ENCODE peak calls at places on chromosome 2, in five cellular contexts. K is SK-N-SH, J is K562, I is HepG2, R is GM12878. F is an unnamed sample.

GRCh38 chr2:145460151-145460550 is 940.2 kb upstream of the ZEB2 start:
- DNase-seq in R (no peak), I (no peak), K (no peak), J (no peak), F (peak)

GRCh38 chr2:180125245-180125962 is 118.3 kb upstream of the CWC22 start:
- DNase-seq in R (peak), J (no peak), I (peak), K (peak), F (peak)

GRCh38 chr2:189082576-189082975 is 97.0 kb downstream of the COL5A2 start:
- DNase-seq in J (no peak), I (no peak), K (peak), R (no peak), F (peak)

GRCh38 chr2:195706161-195706900 is 49.3 kb downstream of the SLC39A10 start:
- DNase-seq in R (no peak), K (no peak), I (no peak), J (no peak), F (peak)

GRCh38 chr2:86037141-86037794 is 68.4 kb downstream of the POLR1A start:
- DNase-seq in I (no peak), K (no peak), R (no peak), J (no peak), F (peak)

GRCh38 chr2:98372121-98372520 is 25.9 kb downstream of the CNGA3 start:
- DNase-seq in J (no peak), R (no peak), I (no peak), K (no peak), F (no peak)

GRCh38 chr2:101796825-101797600 is 99.5 kb downstream of the MAP4K4 start:
- DNase-seq in I (no peak), R (no peak), K (no peak), J (no peak), F (no peak)

GRCh38 chr2:28390857-28391563 is 1.6 kb upstream of the FOSL2 start:
- DNase-seq in R (no peak), I (no peak), K (peak), J (peak), F (no peak)

GRCh38 chr2:195824478-195824877 is 167.5 kb downstream of the SLC39A10 start:
- DNase-seq in I (no peak), R (no peak), K (no peak), J (no peak), F (peak)

GRCh38 chr2:180017764-180018163 is 10.7 kb upstream of the CWC22 start:
- DNase-seq in J (no peak), R (no peak), I (no peak), K (no peak), F (peak)

GRCh38 chr2:229270551-229271410 is at the start of gene PID1:
- DNase-seq in K (peak), J (no peak), I (no peak), R (no peak), F (peak)

GRCh38 chr2:103289101-103289725 is 527.4 kb downstream of the TMEM182 start:
- DNase-seq in J (no peak), R (no peak), K (no peak), I (no peak), F (no peak)

GRCh38 chr2:137096693-137097092 is 331.3 kb downstream of the THSD7B start:
- DNase-seq in R (no peak), K (no peak), I (peak), J (no peak), F (no peak)

GRCh38 chr2:236865052-236865451 is 220.6 kb upstream of the COPS8 start:
- DNase-seq in R (no peak), J (no peak), K (no peak), I (no peak), F (no peak)

GRCh38 chr2:185201063-185201462 is 537.5 kb upstream of the FSIP2 start:
- DNase-seq in J (no peak), K (no peak), R (no peak), I (no peak), F (no peak)

GRCh38 chr2:109242654-109243331 is 113.8 kb downstream of the SH3RF3 start:
- DNase-seq in K (no peak), I (no peak), J (no peak), R (no peak), F (peak)

GRCh38 chr2:120346667-120347358 is 877 bp downstream of the INHBB start:
- DNase-seq in K (peak), J (no peak), I (no peak), R (no peak), F (peak)

GRCh38 chr2:43055985-43056384 is 170.4 kb downstream of the ZFP36L2 start:
- DNase-seq in I (no peak), R (no peak), K (no peak), J (no peak), F (no peak)

GRCh38 chr2:152411154-152411553 is 76.2 kb downstream of the FMNL2 start:
- DNase-seq in K (no peak), J (no peak), I (no peak), R (no peak), F (peak)

GRCh38 chr2:63942788-63943187 is 76.4 kb downstream of the VPS54 start:
- DNase-seq in J (no peak), I (no peak), R (no peak), K (no peak), F (no peak)

GRCh38 chr2:144377929-144378328 is 142.0 kb downstream of the ZEB2 start:
- DNase-seq in I (no peak), J (no peak), R (no peak), K (no peak), F (peak)

GRCh38 chr2:7191927-7192326 is 274.7 kb downstream of the RNF144A start:
- DNase-seq in J (no peak), K (no peak), I (peak), R (no peak), F (peak)

DNA sequence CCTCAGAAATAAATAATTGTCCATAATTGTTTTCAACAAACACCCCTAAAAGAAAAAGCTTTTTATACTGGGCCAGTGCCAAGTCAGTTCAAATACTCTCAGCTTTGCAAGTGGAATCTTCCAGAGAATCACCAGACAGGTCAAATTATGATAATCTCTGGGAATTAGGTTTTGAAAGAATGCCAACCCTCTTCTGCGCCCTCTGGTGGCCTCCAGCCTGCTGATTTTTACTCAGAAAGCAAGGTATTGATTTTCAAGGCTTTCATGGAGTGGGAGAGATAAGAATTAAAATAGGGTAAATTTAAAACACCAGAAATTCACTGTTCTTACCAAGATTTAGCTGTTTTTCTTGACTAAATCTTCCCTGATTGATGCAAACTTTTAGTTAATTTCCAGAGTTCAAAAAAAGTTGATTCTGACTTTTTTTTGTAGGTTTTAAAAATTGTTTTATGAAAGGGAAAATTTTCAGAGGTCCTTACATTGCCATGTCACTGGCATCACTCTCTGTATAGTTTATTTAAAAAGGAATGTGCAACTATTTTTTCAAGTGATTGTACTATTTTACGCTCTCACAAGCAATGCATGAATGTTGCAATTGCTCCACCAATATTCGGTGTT is 282.9 kb upstream of the TNP1 start:
- DNase-seq in J (no peak), R (no peak), I (peak), K (peak), F (no peak)
- TF ChIP-seq MXI1 in J (no peak), R (no peak), I (no peak), K (no peak), F (no peak)

DNA sequence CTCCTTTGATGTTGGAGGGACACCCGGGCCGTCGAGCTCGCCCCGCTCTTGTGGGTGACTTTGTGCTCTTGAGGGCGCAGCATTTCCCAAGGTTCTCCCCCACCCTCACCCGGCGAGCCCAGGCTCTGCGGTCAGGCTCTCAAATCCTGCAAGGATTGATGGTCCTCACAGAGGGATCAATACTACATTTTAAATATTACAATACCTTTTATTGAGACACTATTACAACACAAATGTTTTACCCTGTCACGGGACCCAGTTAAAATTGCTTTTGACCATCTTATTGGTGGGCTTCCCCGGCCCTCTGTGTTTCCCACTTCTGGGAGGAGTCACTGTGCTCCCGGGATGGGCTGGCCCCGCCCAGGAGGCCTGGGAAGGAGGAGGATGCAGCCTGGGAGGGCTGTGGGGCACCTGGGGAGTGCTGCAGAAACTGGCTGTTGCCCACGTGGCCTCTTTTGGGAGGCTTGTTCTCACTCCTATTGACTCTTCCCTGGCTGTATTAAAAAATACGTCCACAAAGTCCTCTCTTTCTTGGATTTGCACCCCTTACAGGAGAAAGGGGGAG is 222.7 kb downstream of the INSIG2 start:
- DNase-seq in R (no peak), K (peak), J (no peak), I (no peak), F (no peak)
- TF ChIP-seq MXI1 in R (no peak), K (no peak), J (no peak), I (no peak), F (no peak)

GRCh38 chr2:25567406-25567805 is 106.0 kb downstream of the DTNB start:
- DNase-seq in J (peak), I (peak), K (peak), R (peak), F (peak)
- TF ChIP-seq MXI1 in J (no peak), I (no peak), K (no peak), R (no peak), F (no peak)

GRCh38 chr2:208065476-208065875 is 40.1 kb upstream of the PLEKHM3 start:
- DNase-seq in J (no peak), K (no peak), R (no peak), I (peak), F (no peak)

GRCh38 chr2:208062113-208062512 is 36.8 kb upstream of the PLEKHM3 start:
- DNase-seq in I (peak), J (peak), K (no peak), R (no peak), F (peak)

GRCh38 chr2:208069186-208069585 is 43.9 kb upstream of the PLEKHM3 start:
- DNase-seq in I (no peak), R (no peak), J (no peak), K (peak), F (peak)

DNA sequence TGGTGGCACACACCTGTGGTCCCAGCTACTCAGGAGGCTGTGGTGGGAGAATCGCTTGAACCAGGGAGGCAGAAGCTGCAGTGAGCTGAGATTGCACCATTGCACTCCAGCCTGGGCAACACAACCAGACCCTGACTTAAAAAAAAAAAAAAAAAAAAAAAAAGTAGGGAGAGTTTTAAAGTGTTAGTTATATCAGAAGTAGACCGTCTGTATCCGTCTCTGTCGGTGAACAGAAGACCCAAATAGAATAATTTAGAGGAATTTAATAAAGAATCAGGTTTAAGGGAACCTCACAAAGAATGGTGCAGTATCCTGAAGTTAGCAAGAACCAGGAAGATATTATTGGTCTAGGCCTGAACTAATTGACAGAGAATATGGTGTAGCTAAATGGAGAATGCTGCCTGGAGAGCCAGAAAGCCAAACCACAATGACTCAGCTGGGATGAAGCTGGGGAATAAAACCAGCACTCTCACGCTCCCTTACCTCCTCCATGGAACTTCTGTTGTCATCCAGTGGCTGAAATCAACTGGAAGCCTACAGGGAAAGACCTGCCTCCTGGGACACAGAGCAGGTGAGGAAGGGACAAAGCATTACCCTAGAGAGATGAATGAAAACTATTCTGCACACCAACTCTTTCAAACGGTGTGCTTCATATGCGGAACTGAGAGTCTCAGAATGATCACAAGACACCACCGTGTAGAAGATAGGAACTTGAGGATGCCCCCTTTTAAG is 39.1 kb upstream of the PLEKHM3 start:
- DNase-seq in R (peak), I (peak), K (no peak), J (peak), F (peak)
- TF ChIP-seq MXI1 in R (no peak), I (no peak), K (no peak), J (no peak), F (no peak)

GRCh38 chr2:106547104-106547503 is 59.9 kb downstream of the CD8B2 start:
- DNase-seq in J (no peak), R (no peak), I (no peak), K (no peak), F (no peak)

GRCh38 chr2:106540886-106541285 is 53.7 kb downstream of the CD8B2 start:
- DNase-seq in R (no peak), I (no peak), J (no peak), K (no peak), F (no peak)

GRCh38 chr2:106541333-106541732 is 54.2 kb downstream of the CD8B2 start:
- DNase-seq in K (no peak), I (no peak), R (no peak), J (no peak), F (no peak)

GRCh38 chr2:106546376-106546990 is 59.3 kb downstream of the CD8B2 start:
- DNase-seq in K (no peak), R (no peak), I (no peak), J (no peak), F (no peak)

DNA sequence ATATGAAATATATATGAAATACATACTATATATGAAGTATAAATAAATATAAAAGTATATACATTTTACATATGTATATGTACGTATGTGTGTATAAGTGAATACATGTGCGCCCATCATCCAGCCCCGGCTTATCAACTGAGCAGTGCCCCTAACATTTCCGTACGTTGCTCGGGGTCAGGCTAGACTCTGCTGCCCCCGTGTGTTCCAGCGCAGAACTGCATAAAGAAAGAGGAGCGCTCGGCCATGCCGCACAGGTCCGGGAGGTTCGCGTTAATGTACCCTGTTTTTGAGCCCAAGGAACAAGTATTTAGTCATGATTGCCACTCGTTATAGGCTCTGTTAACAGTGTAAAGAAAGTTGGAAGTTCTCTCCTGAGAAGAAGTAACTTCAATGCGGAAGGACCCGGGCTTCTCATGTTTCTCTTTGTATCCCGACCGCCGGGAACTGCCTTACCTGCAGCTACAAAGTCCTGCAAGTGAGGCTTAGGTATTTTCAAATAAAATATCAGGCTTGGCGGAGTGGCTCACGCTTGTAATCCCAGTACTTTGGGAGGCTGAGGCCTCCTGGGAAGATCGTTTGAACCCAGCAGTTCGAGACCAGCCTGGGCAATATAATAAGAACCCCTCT is 55.7 kb downstream of the CD8B2 start:
- DNase-seq in R (peak), J (peak), I (peak), K (peak), F (peak)
- TF ChIP-seq MXI1 in R (no peak), J (no peak), I (no peak), K (no peak), F (no peak)